ENCODE peak calls at places on chromosome 10, in five cellular contexts. F is brain microvascular endothelial cell, D is stomach, C is epithelial cell of esophagus, I is uterus. E is an unnamed sample.

GRCh38 chr10:79025113-79025832 is 43.5 kb upstream of the ZMIZ1 start:
- DNase-seq in I (no peak), C (no peak), D (no peak), F (no peak), E (peak)

GRCh38 chr10:120426306-120426705 is 30.7 kb upstream of the PLPP4 start:
- DNase-seq in D (no peak), I (no peak), F (peak), C (no peak), E (no peak)

GRCh38 chr10:130767116-130767730 is 544.3 kb downstream of the TCERG1L start:
- DNase-seq in F (no peak), C (no peak), D (no peak), I (no peak), E (no peak)

GRCh38 chr10:23110722-23111660 is 15.6 kb downstream of the MSRB2 start:
- DNase-seq in D (no peak), F (no peak), C (no peak), I (no peak), E (no peak)

GRCh38 chr10:116385994-116386809 is 41.4 kb upstream of the PNLIPRP3 start:
- DNase-seq in D (no peak), F (peak), C (peak), I (no peak), E (no peak)

GRCh38 chr10:112271982-112272381 is 11.2 kb upstream of the TECTB start:
- DNase-seq in F (peak), C (peak), D (no peak), I (no peak), E (no peak)

GRCh38 chr10:69337312-69338132 is 59.2 kb downstream of the HK1 start:
- DNase-seq in F (peak), C (peak), I (no peak), D (no peak), E (no peak)

GRCh38 chr10:6300106-6300783 is 97.5 kb downstream of the PFKFB3 start:
- DNase-seq in I (no peak), F (no peak), D (no peak), C (peak), E (no peak)

GRCh38 chr10:80585812-80586211 is 48.1 kb downstream of the SH2D4B start:
- DNase-seq in I (no peak), F (no peak), C (no peak), D (no peak), E (no peak)

GRCh38 chr10:47308775-47309174 is 8.8 kb downstream of the GDF10 start:
- DNase-seq in D (no peak), C (no peak), I (no peak), F (no peak), E (no peak)

GRCh38 chr10:52423369-52423768 is 109.3 kb downstream of the DKK1 start:
- DNase-seq in D (no peak), I (no peak), C (peak), F (peak), E (no peak)

GRCh38 chr10:18140957-18141888 is 999 bp downstream of the CACNB2 start:
- DNase-seq in I (peak), C (peak), D (no peak), F (no peak), E (peak)

GRCh38 chr10:61975107-61975932 is 73.8 kb downstream of the ARID5B start:
- DNase-seq in C (peak), D (no peak), F (peak), I (no peak), E (no peak)

GRCh38 chr10:95785942-95786669 is 30.1 kb downstream of the ENTPD1 start:
- DNase-seq in C (no peak), F (no peak), D (no peak), I (no peak), E (no peak)

GRCh38 chr10:90652519-90652918 is 205.3 kb downstream of the HTR7 start:
- DNase-seq in D (no peak), C (peak), I (no peak), F (peak), E (no peak)

GRCh38 chr10:9228770-9229169 is 1174.3 kb downstream of the GATA3 start:
- DNase-seq in D (no peak), C (peak), I (no peak), F (no peak), E (no peak)

GRCh38 chr10:109922353-109922975 is 847 bp downstream of the XPNPEP1 start:
- DNase-seq in I (no peak), D (no peak), F (no peak), C (peak), E (no peak)

GRCh38 chr10:93475227-93475626 is 6.9 kb downstream of the MYOF start:
- DNase-seq in F (no peak), C (no peak), I (no peak), D (no peak), E (no peak)

GRCh38 chr10:43576062-43576461 is 1.6 kb upstream of the ZNF239 start:
- DNase-seq in F (no peak), C (no peak), D (no peak), I (no peak), E (no peak)

GRCh38 chr10:113279262-113279661 is 273.6 kb upstream of the HABP2 start:
- DNase-seq in F (no peak), C (no peak), D (no peak), I (no peak), E (no peak)

GRCh38 chr10:113285291-113285690 is 267.6 kb upstream of the HABP2 start:
- DNase-seq in F (no peak), C (no peak), D (no peak), I (no peak), E (no peak)

GRCh38 chr10:113287592-113287991 is 265.3 kb upstream of the HABP2 start:
- DNase-seq in C (no peak), D (no peak), I (no peak), F (no peak), E (no peak)

GRCh38 chr10:113284635-113285034 is 268.2 kb upstream of the HABP2 start:
- DNase-seq in I (no peak), D (no peak), F (no peak), C (no peak), E (no peak)

DNA sequence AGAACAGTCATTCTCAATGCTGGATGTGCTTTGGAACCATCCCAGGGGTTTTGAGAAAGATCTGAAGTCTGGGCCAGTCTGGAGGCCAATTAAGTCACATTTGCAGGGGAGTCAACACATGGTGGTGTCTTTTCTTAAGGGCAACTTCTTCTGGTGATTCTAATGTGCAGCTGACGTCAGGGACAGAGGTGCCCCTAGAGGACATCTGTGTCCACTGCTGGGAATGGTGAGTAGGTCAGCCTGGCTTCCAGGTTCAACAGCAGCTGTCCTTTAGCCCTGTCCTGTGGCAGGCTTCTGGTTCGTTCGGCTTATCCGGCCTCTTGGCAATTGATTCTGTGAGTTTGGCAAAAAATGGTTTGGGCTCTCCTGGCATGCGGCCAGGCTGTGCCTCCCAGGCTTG is 269.7 kb upstream of the HABP2 start:
- DNase-seq in D (no peak), I (no peak), F (no peak), C (no peak), E (no peak)
- TF ChIP-seq CTCF in D (no peak), I (no peak), F (peak), C (no peak), E (no peak)

GRCh38 chr10:103120977-103121735 is 71.9 kb downstream of the NT5C2 start:
- DNase-seq in D (no peak), F (no peak), I (no peak), C (peak), E (no peak)
- H3K4me3 ChIP-seq in D (no peak), F (no peak), I (no peak), C (no peak), E (no peak)

DNA sequence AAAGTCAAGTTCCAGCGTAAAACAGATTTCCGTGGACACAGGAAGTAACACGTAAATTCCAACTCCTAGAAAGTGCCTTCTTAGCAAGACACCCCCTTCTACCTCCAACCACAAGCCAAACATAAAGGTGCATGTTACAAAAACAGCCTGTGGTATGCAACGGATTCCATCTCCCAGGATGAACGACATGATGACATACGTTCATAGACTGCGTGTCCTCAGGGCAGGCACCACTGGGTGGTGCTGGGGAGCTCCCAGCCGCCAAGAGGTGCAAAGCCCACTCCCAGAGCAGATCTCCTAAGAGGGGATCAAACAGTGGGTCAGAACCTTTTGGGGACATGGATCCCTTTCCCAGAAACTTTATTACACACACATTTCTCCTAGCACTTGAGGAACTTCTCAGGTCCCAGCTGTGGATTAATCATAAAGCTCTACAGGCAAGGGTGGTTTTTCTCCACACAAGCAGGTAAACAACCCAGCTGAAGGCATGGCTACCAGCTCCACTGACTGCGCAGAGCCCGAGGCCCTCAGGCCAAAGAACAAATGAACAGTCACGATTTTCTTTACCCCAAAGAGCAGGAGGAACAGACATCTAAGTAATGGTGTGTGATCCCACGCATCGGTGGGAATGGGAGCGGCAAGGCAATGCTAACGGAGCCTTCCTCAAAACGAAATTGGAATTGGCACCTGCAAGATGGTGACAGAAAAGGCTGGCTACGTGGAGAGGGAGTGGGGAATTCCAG is 13.8 kb downstream of the PSAP start:
- DNase-seq in I (no peak), C (no peak), D (no peak), F (no peak), E (no peak)
- TF ChIP-seq CTCF in I (no peak), C (peak), D (no peak), F (peak), E (no peak)

DNA sequence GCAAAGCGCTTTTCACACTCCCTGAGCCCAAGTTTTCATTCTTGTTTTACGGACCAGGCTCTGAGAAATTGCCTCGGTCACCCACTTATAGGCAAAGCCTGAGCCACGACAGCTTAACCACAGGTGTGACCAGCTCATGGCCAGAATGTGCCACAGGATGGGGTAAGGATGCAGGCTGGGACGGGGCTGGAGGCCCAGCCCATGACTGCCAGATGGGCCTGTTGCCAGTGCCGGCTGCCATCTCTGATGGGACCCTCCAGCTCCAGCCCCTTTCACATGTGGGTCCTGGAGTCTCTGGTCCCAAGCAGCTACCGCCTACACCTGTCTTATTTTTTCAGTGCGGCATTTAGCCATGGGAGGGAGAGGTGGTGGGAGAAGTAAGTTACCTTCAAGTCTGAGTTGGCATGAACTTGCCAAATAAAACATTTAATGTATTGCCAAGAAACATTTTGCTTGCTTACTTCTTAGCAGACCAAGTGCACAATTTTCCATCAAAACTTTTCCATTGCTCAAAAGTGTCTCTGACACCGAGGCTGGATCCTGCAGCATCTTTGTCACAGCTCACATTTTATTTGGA is 142.7 kb downstream of the GRK5 start:
- DNase-seq in I (no peak), D (no peak), F (no peak), C (no peak), E (no peak)
- H3K4me3 ChIP-seq in I (no peak), D (no peak), F (no peak), C (no peak), E (no peak)

DNA sequence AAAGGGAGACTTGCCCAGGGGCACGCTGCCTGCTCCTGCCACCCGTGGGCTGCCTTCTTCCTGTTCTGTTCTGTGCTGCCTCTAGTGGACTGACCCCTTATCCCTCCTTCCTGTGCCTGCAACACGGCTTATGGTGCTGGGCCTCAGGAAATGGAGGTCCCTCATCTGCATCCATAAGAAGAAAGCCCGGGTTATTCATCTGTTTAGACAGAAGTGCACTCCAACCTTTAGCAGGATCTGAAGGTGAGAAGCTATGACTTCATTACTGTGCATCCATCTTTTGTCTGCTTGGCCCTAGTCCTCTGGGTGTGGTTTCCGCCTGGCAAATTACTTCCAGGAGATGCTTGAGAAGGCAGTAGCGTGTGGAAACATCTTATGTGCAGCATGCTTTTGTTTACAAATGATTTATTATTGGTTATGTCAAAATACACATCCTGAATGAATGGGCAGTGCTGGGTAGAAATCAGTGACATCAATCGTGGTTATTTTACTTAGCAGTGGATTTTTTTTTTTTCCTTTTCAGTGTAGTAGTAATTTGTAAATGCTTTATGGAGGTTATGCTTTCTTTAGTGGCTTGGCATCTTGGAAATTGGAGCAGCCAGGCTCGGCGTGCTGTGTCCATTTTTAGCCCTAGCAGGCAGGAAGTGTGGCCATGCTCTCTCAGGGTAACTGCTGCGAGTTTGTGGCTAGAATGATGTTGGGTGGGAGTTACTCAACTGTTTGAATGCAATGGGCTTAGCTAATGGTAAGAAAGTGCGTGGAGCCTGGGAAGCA is 12.7 kb downstream of the PTPRE start:
- DNase-seq in D (no peak), I (no peak), F (peak), C (no peak), E (no peak)
- TF ChIP-seq CTCF in D (no peak), I (no peak), F (peak), C (peak), E (no peak)

GRCh38 chr10:133161486-133162051 is 1.6 kb downstream of the KNDC1 start:
- DNase-seq in F (no peak), C (no peak), I (peak), D (no peak), E (no peak)

GRCh38 chr10:133158756-133159610 is 1.0 kb upstream of the KNDC1 start:
- DNase-seq in I (peak), D (no peak), C (no peak), F (no peak), E (peak)

GRCh38 chr10:133160813-133161471 is 923 bp downstream of the KNDC1 start:
- DNase-seq in I (peak), F (no peak), D (no peak), C (no peak), E (no peak)

GRCh38 chr10:133159611-133159949 is 439 bp upstream of the KNDC1 start:
- DNase-seq in F (no peak), C (no peak), D (no peak), I (no peak), E (no peak)

GRCh38 chr10:133159950-133160812 is at the start of gene KNDC1:
- DNase-seq in F (no peak), C (no peak), I (peak), D (no peak), E (no peak)
- H3K4me3 ChIP-seq in F (peak), C (no peak), I (peak), D (peak), E (peak)